ENCODE peak calls at places on chromosomes 13 and 19, in six cellular contexts. K is brain microvascular endothelial cell, A is lung, Z is astrocyte, V is PC-3, U is heart right ventricle. P is an unnamed sample.

GRCh38 chr19:17475541-17476115 is 5.3 kb downstream of the SLC27A1 start:
- DNase-seq in K (peak; percentile 24), A (no peak), Z (peak; percentile 61), V (peak; percentile 65), U (peak; percentile 61), P (no peak)

GRCh38 chr13:74301200-74302063 is 167.2 kb upstream of the KLF12 start:
- DNase-seq in K (peak; percentile 56), A (no peak), Z (peak; percentile 20), V (no peak), U (no peak), P (no peak)

GRCh38 chr19:44904426-44904994 is 1.1 kb upstream of the APOE start:
- DNase-seq in K (no peak), A (no peak), Z (no peak), V (no peak), U (no peak), P (no peak)

GRCh38 chr19:54168174-54168917 is 4.6 kb downstream of the TMC4 start:
- DNase-seq in K (peak; percentile 85), A (peak; percentile 94), Z (peak; percentile 45), V (peak; percentile 95), U (peak; percentile 96), P (no peak)

GRCh38 chr13:21364357-21364756 is 94.7 kb downstream of the ZDHHC20 start:
- DNase-seq in K (no peak), A (no peak), Z (no peak), V (no peak), U (no peak), P (no peak)

GRCh38 chr13:44191504-44192171 is 182.0 kb upstream of the SERP2 start:
- DNase-seq in K (peak; percentile 68), A (peak; percentile 69), Z (peak; percentile 61), V (peak; percentile 41), U (no peak), P (peak; percentile 46)

GRCh38 chr13:35599385-35599784 is 122.9 kb upstream of the MAB21L1 start:
- DNase-seq in K (no peak), A (no peak), Z (no peak), V (no peak), U (no peak), P (no peak)

GRCh38 chr13:106610511-106610910 is 42.6 kb upstream of the ARGLU1 start:
- DNase-seq in K (peak; percentile 77), A (no peak), Z (peak; percentile 40), V (peak; percentile 56), U (no peak), P (peak; percentile 4)

GRCh38 chr13:21812192-21812626 is 141.3 kb downstream of the FGF9 start:
- DNase-seq in K (no peak), A (no peak), Z (no peak), V (no peak), U (no peak), P (no peak)

GRCh38 chr13:41503386-41503785 is 46.0 kb downstream of the RGCC start:
- DNase-seq in K (no peak), A (no peak), Z (no peak), V (no peak), U (no peak), P (no peak)

GRCh38 chr13:57630661-57631606 is 610 bp upstream of the PCDH17 start:
- DNase-seq in K (peak; percentile 3), A (no peak), Z (peak; percentile 79), V (peak; percentile 14), U (no peak), P (no peak)

GRCh38 chr13:100290165-100290801 is 201.4 kb downstream of the PCCA start:
- DNase-seq in K (no peak), A (no peak), Z (no peak), V (no peak), U (no peak), P (no peak)

GRCh38 chr13:110593430-110594130 is 21.8 kb upstream of the NAXD start:
- DNase-seq in K (peak; percentile 27), A (no peak), Z (peak; percentile 39), V (peak; percentile 72), U (no peak), P (no peak)

GRCh38 chr13:21232196-21232595 is 55.7 kb downstream of the MRPL57 start:
- DNase-seq in K (no peak), A (peak; percentile 24), Z (no peak), V (no peak), U (no peak), P (no peak)

GRCh38 chr19:21439372-21439771 is 42.4 kb downstream of the ZNF493 start:
- DNase-seq in K (no peak), A (no peak), Z (no peak), V (peak; percentile 22), U (no peak), P (no peak)

GRCh38 chr19:51727349-51727880 is 3.6 kb upstream of the HAS1 start:
- DNase-seq in K (peak; percentile 16), A (no peak), Z (no peak), V (peak; percentile 75), U (no peak), P (no peak)

GRCh38 chr13:107649071-107649470 is 566.3 kb downstream of the LIG4 start:
- DNase-seq in K (no peak), A (no peak), Z (no peak), V (no peak), U (no peak), P (no peak)

GRCh38 chr19:47714339-47714738 is 1.1 kb downstream of the EHD2 start:
- DNase-seq in K (no peak), A (no peak), Z (no peak), V (no peak), U (no peak), P (no peak)

GRCh38 chr13:110575322-110576069 is 14.0 kb upstream of the RAB20 start:
- DNase-seq in K (peak; percentile 14), A (no peak), Z (no peak), V (no peak), U (peak; percentile 23), P (no peak)

GRCh38 chr19:17457621-17458020 is 3.1 kb downstream of the NXNL1 start:
- DNase-seq in K (no peak), A (no peak), Z (no peak), V (no peak), U (no peak), P (no peak)

GRCh38 chr19:42443944-42444398 is 1.2 kb upstream of the CXCL17 start:
- DNase-seq in K (no peak), A (no peak), Z (no peak), V (no peak), U (no peak), P (no peak)

GRCh38 chr13:113437408-113438010 is 15.8 kb downstream of the ADPRHL1 start:
- DNase-seq in K (no peak), A (no peak), Z (no peak), V (no peak), U (no peak), P (no peak)

GRCh38 chr13:90746230-90746629 is 601.3 kb upstream of the MIR17HG start:
- DNase-seq in K (no peak), A (no peak), Z (no peak), V (no peak), U (no peak), P (no peak)

GRCh38 chr19:46746281-46746965 is at the start of gene STRN4:
- DNase-seq in K (no peak), A (no peak), Z (no peak), V (peak; percentile 62), U (peak; percentile 63), P (no peak)

GRCh38 chr19:30150626-30151025 is 208.6 kb downstream of the URI1 start:
- DNase-seq in K (no peak), A (no peak), Z (no peak), V (no peak), U (no peak), P (no peak)

GRCh38 chr13:29520671-29521070 is 74.8 kb downstream of the SLC7A1 start:
- DNase-seq in K (peak; percentile 84), A (no peak), Z (peak; percentile 86), V (peak; percentile 11), U (no peak), P (peak; percentile 73)

GRCh38 chr19:57192064-57192395 is 730 bp downstream of the ZNF264 start:
- DNase-seq in K (peak; percentile 11), A (no peak), Z (no peak), V (peak; percentile 6), U (no peak), P (no peak)

DNA sequence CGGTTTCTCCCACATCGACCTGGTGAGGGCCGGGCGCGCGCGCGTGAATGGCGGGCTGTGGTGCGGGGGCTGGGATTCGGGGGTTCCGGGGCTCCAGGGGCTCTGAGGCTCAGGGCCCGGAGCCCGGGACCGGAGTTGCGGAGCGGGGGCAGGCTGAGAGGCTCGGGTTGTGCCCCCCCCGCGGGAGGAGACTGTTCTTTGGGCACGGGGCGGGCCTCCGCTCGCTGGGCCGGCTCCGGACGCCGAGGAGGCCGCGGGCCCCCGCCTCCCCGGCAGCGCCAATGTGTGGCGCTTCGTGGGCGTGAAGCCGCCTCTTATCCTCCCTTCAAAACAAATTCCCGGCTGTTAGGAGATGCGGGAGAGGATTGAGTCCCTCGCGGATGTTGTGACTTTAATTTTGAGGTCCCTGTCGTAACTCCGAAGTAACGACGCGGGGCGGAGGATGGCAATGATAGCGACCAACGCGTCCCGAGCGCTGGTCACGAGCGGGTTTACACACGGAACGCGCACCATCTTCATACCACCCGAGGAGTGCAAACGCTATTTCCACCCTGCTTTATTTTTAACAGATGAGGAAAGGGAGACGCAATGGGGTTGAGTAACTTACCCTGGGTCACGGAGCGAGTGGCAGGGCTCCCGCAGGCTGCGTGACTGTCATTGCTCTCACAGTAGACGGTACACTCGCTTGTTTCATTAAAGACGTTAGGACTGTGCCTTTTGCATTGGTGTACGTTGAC is 536 bp downstream of the UBA2 start:
- DNase-seq in K (no peak), A (no peak), Z (peak; percentile 8), V (peak; percentile 9), U (peak; percentile 51), P (no peak)
- TF ChIP-seq CTCF in K (no peak), A (no peak), Z (no peak), V (no peak), U (no peak), P (no peak)

GRCh38 chr19:19407640-19407933 is 2.1 kb downstream of the GATAD2A start:
- DNase-seq in K (no peak), A (no peak), Z (no peak), V (no peak), U (no peak), P (no peak)
- H3K4me3 ChIP-seq in K (peak overlapping the region; percentile 78), A (no peak overlapping the region), Z (peak overlapping the region; percentile 80), V (peak overlapping the region; percentile 85), U (no peak overlapping the region), P (no peak overlapping the region)

GRCh38 chr13:24764276-24764630 is 284 bp downstream of the RNF17 start:
- DNase-seq in K (no peak), A (no peak), Z (no peak), V (no peak), U (no peak), P (no peak)

GRCh38 chr13:24763596-24764275 is at the start of gene RNF17:
- DNase-seq in K (no peak), A (no peak), Z (no peak), V (no peak), U (no peak), P (no peak)
- H3K36me3 ChIP-seq in K (no peaks in the 10 kb centered on the region), A (no peaks in the 10 kb centered on the region), Z (no peaks in the 10 kb centered on the region), V (no peaks in the 10 kb centered on the region), U (no peaks in the 10 kb centered on the region), P (no peaks in the 10 kb centered on the region)

DNA sequence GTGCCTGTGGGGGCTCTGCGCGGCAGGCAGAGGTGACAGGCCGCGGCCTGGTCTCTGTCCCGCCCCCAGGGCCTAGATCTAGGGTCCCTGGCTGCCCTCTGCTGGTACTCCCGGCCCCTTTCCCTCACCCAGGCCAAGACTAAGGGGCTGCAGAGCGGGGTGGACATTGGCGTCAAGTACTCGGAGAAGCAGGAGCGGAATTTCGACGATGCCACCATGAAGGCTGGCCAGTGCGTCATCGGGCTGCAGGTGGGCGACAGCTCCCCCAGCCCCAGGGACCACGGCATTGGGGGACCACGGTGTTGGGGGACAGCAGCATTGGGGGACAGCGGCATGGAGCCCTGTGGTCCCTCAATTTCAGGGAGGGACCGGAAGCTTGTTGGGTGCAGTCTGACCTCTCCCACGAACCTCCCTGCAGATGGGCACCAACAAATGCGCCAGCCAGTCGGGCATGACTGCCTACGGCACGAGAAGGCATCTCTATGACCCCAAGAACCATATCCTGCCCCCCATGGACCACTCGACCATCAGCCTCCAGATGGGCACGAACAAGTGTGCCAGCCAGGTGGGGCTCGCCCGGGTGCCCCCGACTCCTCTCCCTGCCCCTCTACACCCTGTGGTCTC is 3.8 kb upstream of the ABCA7 start:
- DNase-seq in K (no peak), A (no peak), Z (no peak), V (no peak), U (no peak), P (no peak)
- TF ChIP-seq CTCF in K (peak; percentile 32), A (no peak), Z (no peak), V (no peak), U (no peak), P (no peak)